ENCODE peak calls at places on chromosomes 3 and 15, in five cellular contexts. Q is AG10803, I is A549, R is heart left ventricle, B is progenitor cell of endocrine pancreas. O is an unnamed sample.

GRCh38 chr3:141015486-141015885 is 35.7 kb upstream of the SPSB4 start:
- DNase-seq in Q (no peak), I (no peak), R (no peak), B (no peak), O (no peak)

GRCh38 chr3:153783106-153783505 is 338.1 kb upstream of the ARHGEF26 start:
- DNase-seq in Q (no peak), I (no peak), R (peak; percentile 40), B (no peak), O (no peak)

GRCh38 chr15:99467338-99467720 is 98.5 kb upstream of the MEF2A start:
- DNase-seq in Q (no peak), I (no peak), R (no peak), B (no peak), O (no peak)

GRCh38 chr15:45521596-45522167 is 873 bp downstream of the SLC30A4 start:
- DNase-seq in Q (no peak), I (no peak), R (no peak), B (no peak), O (peak; percentile 54)

GRCh38 chr3:124032881-124033359 is 41.0 kb upstream of the ROPN1 start:
- DNase-seq in Q (peak; percentile 76), I (peak; percentile 89), R (peak; percentile 88), B (peak; percentile 89), O (peak; percentile 91)

GRCh38 chr3:11477286-11477935 is 166.3 kb downstream of the VGLL4 start:
- DNase-seq in Q (peak; percentile 84), I (no peak), R (no peak), B (no peak), O (no peak)

GRCh38 chr3:123492188-123492587 is 43.3 kb upstream of the ADCY5 start:
- DNase-seq in Q (no peak), I (no peak), R (no peak), B (no peak), O (no peak)

GRCh38 chr15:71219646-71220045 is 104.4 kb downstream of the THSD4 start:
- DNase-seq in Q (peak; percentile 84), I (no peak), R (no peak), B (no peak), O (no peak)

GRCh38 chr3:78839710-78840109 is 928.1 kb downstream of the ROBO1 start:
- DNase-seq in Q (no peak), I (no peak), R (no peak), B (no peak), O (no peak)

GRCh38 chr3:100454684-100455083 is 37.7 kb upstream of the TMEM45A start:
- DNase-seq in Q (no peak), I (no peak), R (no peak), B (no peak), O (no peak)

GRCh38 chr15:40328176-40328575 is 4.7 kb downstream of the INAFM2 start:
- DNase-seq in Q (peak; percentile 81), I (no peak), R (no peak), B (no peak), O (no peak)

GRCh38 chr3:179247289-179248020 is 3.5 kb downstream of the KCNMB3 start:
- DNase-seq in Q (no peak), I (no peak), R (no peak), B (no peak), O (no peak)

GRCh38 chr15:48494646-48495045 is 150.9 kb downstream of the FBN1 start:
- DNase-seq in Q (peak; percentile 37), I (no peak), R (no peak), B (no peak), O (no peak)

GRCh38 chr3:128415110-128415772 is 51.4 kb downstream of the DNAJB8 start:
- DNase-seq in Q (no peak), I (no peak), R (no peak), B (no peak), O (no peak)

GRCh38 chr3:151940481-151940880 is 67.0 kb downstream of the SUCNR1 start:
- DNase-seq in Q (no peak), I (no peak), R (no peak), B (no peak), O (no peak)
- TF ChIP-seq CTCF in Q (no peak), I (no peak), R (no peak), B (no peak), O (no peak)

DNA sequence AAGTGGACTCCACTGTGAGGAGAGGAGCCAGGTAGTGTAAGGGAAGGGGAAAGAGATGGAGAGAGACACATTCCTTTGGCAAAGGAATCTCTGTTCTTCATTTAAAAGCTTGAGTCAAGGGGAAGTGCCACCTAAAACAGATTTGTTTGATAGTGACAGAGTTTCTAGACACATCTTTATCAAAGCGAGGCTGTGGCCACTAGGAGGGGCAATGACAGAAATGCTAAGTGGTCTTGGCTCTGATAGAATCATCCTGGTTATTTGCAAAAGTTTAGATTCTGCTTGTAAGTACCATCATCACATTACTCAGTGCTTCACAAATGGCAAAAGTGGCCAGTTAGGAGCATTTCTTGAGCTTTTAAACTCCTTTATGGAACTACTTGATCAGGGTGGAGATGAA is 261.4 kb downstream of the CNTN3 start:
- DNase-seq in Q (peak; percentile 5), I (no peak), R (no peak), B (no peak), O (no peak)
- TF ChIP-seq CTCF in Q (peak; percentile 30), I (no peak), R (no peak), B (no peak), O (no peak)

DNA sequence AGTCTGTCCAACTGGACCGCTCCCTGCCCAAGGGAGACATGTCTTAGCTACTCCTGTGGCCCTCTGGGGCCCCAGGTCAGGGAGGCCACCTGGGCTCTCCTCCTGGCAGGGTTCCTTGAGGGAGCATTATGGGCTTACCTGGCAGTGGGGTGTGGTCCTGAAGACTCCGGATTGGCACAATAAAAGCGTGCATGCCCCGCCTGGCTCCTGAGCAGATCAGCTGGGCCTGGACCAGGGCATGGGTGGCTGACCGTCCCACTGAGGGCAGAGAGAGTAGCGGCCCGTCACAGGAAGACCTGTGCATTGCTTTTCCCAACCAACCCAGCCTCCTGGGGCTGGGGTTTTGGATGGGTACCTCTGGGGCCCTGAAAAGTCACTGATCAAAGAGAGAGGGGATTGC is 5.4 kb downstream of the ACOX2 start:
- DNase-seq in Q (no peak), I (no peak), R (no peak), B (no peak), O (peak; percentile 12)
- TF ChIP-seq CTCF in Q (no peak), I (no peak), R (no peak), B (no peak), O (no peak)

DNA sequence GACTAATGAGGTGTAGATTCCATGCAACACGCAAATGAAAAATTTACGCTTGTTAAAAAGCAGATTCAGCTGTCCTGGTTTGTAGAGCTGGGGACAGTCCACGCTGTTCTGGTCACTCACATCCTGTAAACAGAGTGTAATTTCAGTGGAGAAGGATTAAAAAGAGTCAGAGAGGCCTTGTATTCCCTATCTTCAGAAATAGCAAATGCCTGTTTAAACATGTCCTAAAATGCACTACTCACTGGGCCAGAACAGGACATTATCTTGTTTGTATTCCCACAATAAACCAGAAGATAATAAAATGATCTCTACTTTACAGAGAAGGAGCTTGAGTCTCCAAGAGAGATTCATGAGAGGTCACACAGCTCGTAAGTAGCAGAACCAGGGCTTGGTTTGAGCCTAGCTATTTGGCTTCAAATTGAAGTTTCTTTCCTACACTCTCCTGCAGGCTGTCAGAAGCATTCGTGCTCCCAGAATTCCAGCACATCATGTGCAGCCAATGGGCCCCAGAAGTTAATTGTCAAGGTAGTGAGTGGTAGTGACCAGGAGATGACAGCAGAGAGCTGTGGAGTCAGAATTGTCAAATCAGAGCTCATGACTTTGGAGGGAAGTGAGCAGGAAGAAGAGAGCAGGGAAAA is 242.5 kb downstream of the ATP8B4 start:
- DNase-seq in Q (no peak), I (no peak), R (peak; percentile 33), B (no peak), O (no peak)
- TF ChIP-seq CTCF in Q (peak; percentile 37), I (peak; percentile 13), R (peak; percentile 17), B (peak; percentile 32), O (peak; percentile 2)

GRCh38 chr3:143348486-143349327 is 229.1 kb downstream of the CHST2 start:
- DNase-seq in Q (no peak), I (no peak), R (no peak), B (no peak), O (no peak)
- TF ChIP-seq CTCF in Q (peak; percentile 22), I (no peak), R (no peak), B (no peak), O (no peak)

DNA sequence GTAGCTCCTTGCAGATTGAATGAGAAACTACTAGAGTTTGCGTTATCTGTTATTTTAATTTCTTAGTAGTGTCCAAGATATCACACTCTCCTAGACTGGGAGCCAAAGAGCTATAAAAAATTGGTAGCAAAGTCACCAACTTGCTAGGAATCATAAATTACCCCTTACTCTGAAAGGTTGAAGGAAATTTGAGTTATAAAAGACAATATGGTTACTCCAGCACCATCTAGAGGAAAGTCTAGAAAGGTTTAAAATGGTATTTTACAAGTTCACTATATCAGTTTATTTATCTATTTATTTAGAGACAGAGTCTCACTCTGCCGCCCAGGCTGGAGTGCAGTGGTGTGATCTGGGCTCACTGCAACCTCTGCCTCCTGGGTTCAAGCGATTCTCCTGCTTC is 121.6 kb downstream of the RBPMS2 start:
- DNase-seq in Q (peak; percentile 24), I (no peak), R (no peak), B (no peak), O (no peak)
- TF ChIP-seq CTCF in Q (peak; percentile 50), I (peak; percentile 63), R (no peak), B (peak; percentile 39), O (no peak)

GRCh38 chr15:73717802-73718201 is 33.6 kb downstream of the CD276 start:
- DNase-seq in Q (no peak), I (no peak), R (no peak), B (no peak), O (no peak)
- TF ChIP-seq CTCF in Q (peak; percentile 8), I (no peak), R (no peak), B (no peak), O (no peak)

O was measured in GM13976.